ENCODE peak calls at places on chromosomes 5 and 9, in ten cellular contexts. B, E, F, W, P, O, N, Z, C and Q are unnamed samples.

GRCh38 chr5:141001854-141002666 is 35.8 kb downstream of the PCDHAC2 start:
- DNase-seq in B (no peak), E (no peak), F (no peak), W (no peak), P (no peak), O (no peak), N (no peak), Z (peak; percentile 57), C (no peak), Q (no peak)

GRCh38 chr9:98807070-98807810 is at the start of gene GALNT12:
- DNase-seq in B (no peak), E (no peak), F (peak; percentile 49), W (no peak), P (no peak), O (peak; percentile 43), N (no peak), Z (peak; percentile 57), C (no peak), Q (peak; percentile 79)

GRCh38 chr5:89263846-89264245 is 380.9 kb upstream of the MEF2C start:
- DNase-seq in B (no peak), E (no peak), F (no peak), W (no peak), P (no peak), O (no peak), N (no peak), Z (peak; percentile 5), C (no peak), Q (no peak)

GRCh38 chr5:107431998-107432397 is 238.7 kb downstream of the EFNA5 start:
- DNase-seq in B (no peak), E (no peak), F (no peak), W (no peak), P (no peak), O (no peak), N (no peak), Z (peak; percentile 42), C (no peak), Q (no peak)

GRCh38 chr5:143515829-143516228 is 112.3 kb upstream of the NR3C1 start:
- DNase-seq in B (no peak), E (peak; percentile 33), F (no peak), W (peak; percentile 36), P (no peak), O (no peak), N (no peak), Z (no peak), C (no peak), Q (no peak)

GRCh38 chr9:130172161-130172857 is at the start of gene NCS1:
- DNase-seq in B (peak; percentile 71), E (peak; percentile 64), F (peak; percentile 21), W (peak; percentile 72), P (no peak), O (peak; percentile 23), N (no peak), Z (peak; percentile 56), C (peak; percentile 72), Q (peak; percentile 24)

GRCh38 chr9:126471084-126471611 is 142.6 kb upstream of the LMX1B start:
- DNase-seq in B (peak; percentile 84), E (peak; percentile 50), F (peak; percentile 88), W (peak; percentile 73), P (peak; percentile 52), O (peak; percentile 93), N (no peak), Z (no peak), C (no peak), Q (peak; percentile 62)

GRCh38 chr9:22374021-22374420 is 72.6 kb upstream of the DMRTA1 start:
- DNase-seq in B (no peak), E (no peak), F (no peak), W (no peak), P (no peak), O (no peak), N (no peak), Z (peak; percentile 50), C (no peak), Q (no peak)

GRCh38 chr9:133151041-133151440 is 12.7 kb downstream of the GBGT1 start:
- DNase-seq in B (no peak), E (no peak), F (no peak), W (peak; percentile 24), P (no peak), O (no peak), N (no peak), Z (no peak), C (no peak), Q (no peak)

GRCh38 chr9:133149130-133150015 is 14.3 kb downstream of the GBGT1 start:
- DNase-seq in B (peak; percentile 90), E (peak; percentile 88), F (peak; percentile 89), W (peak; percentile 94), P (peak; percentile 85), O (peak; percentile 92), N (peak; percentile 54), Z (peak; percentile 92), C (peak; percentile 87), Q (peak; percentile 93)

GRCh38 chr9:133146746-133147411 is 16.8 kb downstream of the GBGT1 start:
- DNase-seq in B (no peak), E (no peak), F (no peak), W (no peak), P (no peak), O (no peak), N (no peak), Z (no peak), C (no peak), Q (no peak)

GRCh38 chr9:133147412-133148271 is 16.1 kb downstream of the GBGT1 start:
- DNase-seq in B (peak; percentile 80), E (peak; percentile 74), F (peak; percentile 81), W (peak; percentile 81), P (no peak), O (peak; percentile 79), N (peak; percentile 52), Z (peak; percentile 95), C (peak; percentile 86), Q (peak; percentile 89)

GRCh38 chr9:133148351-133149129 is 15.2 kb downstream of the GBGT1 start:
- DNase-seq in B (no peak), E (no peak), F (peak; percentile 67), W (peak; percentile 75), P (no peak), O (peak; percentile 74), N (no peak), Z (peak; percentile 50), C (peak; percentile 69), Q (peak; percentile 61)
- H3K4me1 ChIP-seq in B (peaks cover 3% of the 10 kb centered on the region), E (peaks cover 40% of the 10 kb centered on the region), F (peaks cover 49% of the 10 kb centered on the region), W (peaks cover 45% of the 10 kb centered on the region), P (peaks cover 20% of the 10 kb centered on the region), O (peaks cover 50% of the 10 kb centered on the region), N (peaks cover 9% of the 10 kb centered on the region), Z (peaks cover 3% of the 10 kb centered on the region), C (peaks cover 23% of the 10 kb centered on the region), Q (peaks cover 5% of the 10 kb centered on the region)

DNA sequence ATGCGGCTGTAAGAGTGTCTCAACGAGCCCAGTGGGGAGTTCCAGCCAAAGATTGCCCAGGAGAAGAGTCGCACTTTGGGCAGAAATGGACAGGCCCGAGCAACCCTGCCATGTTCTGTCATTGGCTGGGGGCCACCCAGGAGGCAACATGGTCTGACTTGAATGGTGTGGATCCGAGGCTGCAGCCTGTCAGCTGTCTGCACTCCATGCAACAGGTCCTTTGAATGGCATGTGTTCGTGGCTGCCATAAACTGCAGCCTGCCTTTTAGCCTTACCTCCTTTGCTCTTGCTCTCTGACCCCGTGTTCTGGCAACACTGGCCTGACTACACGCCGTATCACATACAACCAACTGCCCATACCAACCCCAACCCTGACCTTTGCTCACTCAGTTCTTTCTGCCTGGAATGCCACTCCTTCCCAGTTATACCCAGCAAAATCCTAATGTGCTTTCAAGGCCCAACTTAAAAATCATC is 55.7 kb downstream of the IRF1 start:
- DNase-seq in B (no peak), E (no peak), F (no peak), W (no peak), P (no peak), O (no peak), N (no peak), Z (no peak), C (no peak), Q (peak; percentile 93)
- H3K27me3 ChIP-seq in B (no peaks in the 10 kb centered on the region), E (no peaks in the 10 kb centered on the region), F (no peaks in the 10 kb centered on the region), W (no peaks in the 10 kb centered on the region), P (no peaks in the 10 kb centered on the region), O (no peaks in the 10 kb centered on the region), N (no peaks in the 10 kb centered on the region), Z (no peaks in the 10 kb centered on the region), C (no peaks in the 10 kb centered on the region), Q (no peaks in the 10 kb centered on the region)

GRCh38 chr9:8332871-8333270 is 533.3 kb upstream of the DMAC1 start:
- DNase-seq in B (no peak), E (no peak), F (no peak), W (no peak), P (no peak), O (no peak), N (no peak), Z (peak; percentile 94), C (no peak), Q (no peak)

GRCh38 chr9:8332296-8332695 is 532.7 kb upstream of the DMAC1 start:
- DNase-seq in B (no peak), E (no peak), F (no peak), W (no peak), P (no peak), O (no peak), N (no peak), Z (peak; percentile 82), C (no peak), Q (no peak)

GRCh38 chr9:8329561-8330283 is 530.1 kb upstream of the DMAC1 start:
- DNase-seq in B (no peak), E (no peak), F (no peak), W (no peak), P (no peak), O (no peak), N (no peak), Z (peak; percentile 23), C (no peak), Q (no peak)

GRCh38 chr9:8331507-8331906 is 531.9 kb upstream of the DMAC1 start:
- DNase-seq in B (no peak), E (no peak), F (no peak), W (no peak), P (no peak), O (no peak), N (no peak), Z (no peak), C (no peak), Q (no peak)
- H3K4me1 ChIP-seq in B (no peaks in the 10 kb centered on the region), E (no peaks in the 10 kb centered on the region), F (no peaks in the 10 kb centered on the region), W (no peaks in the 10 kb centered on the region), P (no peaks in the 10 kb centered on the region), O (no peaks in the 10 kb centered on the region), N (no peaks in the 10 kb centered on the region), Z (peaks cover 7% of the 10 kb centered on the region), C (no peaks in the 10 kb centered on the region), Q (no peaks in the 10 kb centered on the region)

GRCh38 chr5:64164166-64164565 is 1.5 kb upstream of the RNF180 start:
- DNase-seq in B (no peak), E (no peak), F (no peak), W (no peak), P (no peak), O (no peak), N (no peak), Z (no peak), C (no peak), Q (no peak)

GRCh38 chr5:64163135-64163534 is 2.5 kb upstream of the RNF180 start:
- DNase-seq in B (no peak), E (no peak), F (no peak), W (no peak), P (no peak), O (no peak), N (no peak), Z (no peak), C (no peak), Q (no peak)

GRCh38 chr5:64165500-64166200 is at the start of gene RNF180:
- DNase-seq in B (peak; percentile 30), E (peak; percentile 59), F (peak; percentile 15), W (peak; percentile 72), P (no peak), O (no peak), N (no peak), Z (peak; percentile 72), C (peak; percentile 55), Q (peak; percentile 30)

GRCh38 chr5:64165160-64165499 is 513 bp upstream of the RNF180 start:
- DNase-seq in B (no peak), E (no peak), F (no peak), W (no peak), P (no peak), O (no peak), N (no peak), Z (no peak), C (no peak), Q (no peak)

GRCh38 chr5:64163746-64164145 is 1.9 kb upstream of the RNF180 start:
- DNase-seq in B (no peak), E (no peak), F (no peak), W (no peak), P (no peak), O (no peak), N (no peak), Z (no peak), C (no peak), Q (no peak)
- H3K27me3 ChIP-seq in B (no peaks in the 10 kb centered on the region), E (no peaks in the 10 kb centered on the region), F (no peaks in the 10 kb centered on the region), W (no peaks in the 10 kb centered on the region), P (no peaks in the 10 kb centered on the region), O (peaks cover 11% of the 10 kb centered on the region), N (peaks cover 5% of the 10 kb centered on the region), Z (no peaks in the 10 kb centered on the region), C (no peaks in the 10 kb centered on the region), Q (no peaks in the 10 kb centered on the region)